ENCODE peak calls at places on chromosomes 2 and 18, in five cellular contexts. L, G, U, K and S are unnamed samples.

GRCh38 chr2:17911491-17912260 is 33.2 kb downstream of the KCNS3 start:
- DNase-seq in L (no peak), G (no peak), U (no peak), K (no peak), S (no peak)

GRCh38 chr18:55588001-55588875 is at the start of gene TCF4:
- DNase-seq in L (peak), G (peak), U (peak), K (peak), S (peak)

GRCh38 chr2:29246388-29247300 is 131.4 kb downstream of the CLIP4 start:
- DNase-seq in L (no peak), G (no peak), U (no peak), K (no peak), S (no peak)

GRCh38 chr2:26244479-26245230 is at the start of the genes HADHA and HADHB:
- DNase-seq in L (peak), G (peak), U (peak), K (peak), S (peak)

GRCh38 chr2:240595381-240596079 is 9.0 kb downstream of the CAPN10 start:
- DNase-seq in L (peak), G (peak), U (peak), K (peak), S (no peak)

GRCh38 chr2:49972699-49973098 is 818.4 kb upstream of the FSHR start:
- DNase-seq in L (no peak), G (no peak), U (no peak), K (no peak), S (no peak)

GRCh38 chr2:88874063-88874657 is 182.7 kb downstream of the RPIA start:
- DNase-seq in L (peak), G (peak), U (peak), K (peak), S (peak)

GRCh38 chr2:37615808-37616673 is 55.4 kb downstream of the CDC42EP3 start:
- DNase-seq in L (peak), G (no peak), U (peak), K (peak), S (no peak)

GRCh38 chr18:24631238-24632025 is 171.0 kb downstream of the HRH4 start:
- DNase-seq in L (no peak), G (no peak), U (no peak), K (no peak), S (no peak)
- H3K4me3 ChIP-seq in L (no peak), G (no peak), U (no peak), K (no peak), S (no peak)

DNA sequence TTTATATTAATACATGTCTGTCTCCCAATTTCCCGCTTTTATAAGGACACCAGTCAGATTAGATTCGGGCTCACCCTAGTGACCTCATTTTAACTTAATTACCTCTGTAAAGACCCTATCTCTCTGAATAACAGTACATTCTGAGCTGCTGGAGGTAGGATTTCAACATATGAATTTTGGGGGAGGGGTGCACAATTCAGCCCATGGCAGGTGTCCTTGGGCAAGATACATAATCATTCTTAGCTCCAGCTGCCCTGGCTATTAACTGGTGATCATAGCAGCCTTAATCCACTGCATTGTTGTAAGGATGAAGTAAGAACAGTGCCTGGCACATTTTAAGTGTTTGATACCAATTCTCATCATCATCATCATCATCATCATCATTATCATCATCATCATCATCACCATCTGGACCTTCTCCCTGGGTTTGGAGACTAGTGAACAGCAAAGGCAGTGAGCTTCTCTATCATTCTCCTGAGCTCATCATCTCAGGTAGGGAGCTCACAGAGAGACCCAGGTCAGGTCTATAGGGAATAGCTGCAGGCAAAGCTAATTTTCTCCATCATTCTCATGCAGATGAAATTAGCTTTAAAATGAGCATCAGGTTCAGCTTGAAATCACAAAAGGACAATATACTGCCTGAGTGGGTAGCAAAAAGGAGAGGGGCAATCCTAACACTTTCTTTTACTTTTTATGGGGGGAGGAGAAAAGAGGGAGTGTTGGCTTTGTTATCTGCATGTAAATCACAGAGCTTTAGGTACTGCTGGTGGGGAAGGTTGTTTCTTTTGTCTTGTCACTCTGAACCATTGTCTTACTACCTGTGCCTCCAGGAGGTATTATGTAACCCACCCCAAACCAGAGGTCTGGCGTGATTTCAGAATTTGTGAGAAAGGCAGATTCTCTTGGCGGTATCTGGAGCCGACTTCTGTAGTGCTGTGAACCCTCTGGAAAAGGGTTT is 125.5 kb upstream of the SPRED2 start:
- DNase-seq in L (no peak), G (no peak), U (no peak), K (no peak), S (no peak)
- H3K4me3 ChIP-seq in L (no peak), G (no peak), U (no peak), K (no peak), S (no peak)

GRCh38 chr18:25284861-25285574 is 66.9 kb downstream of the ZNF521 start:
- DNase-seq in L (no peak), G (peak), U (no peak), K (no peak), S (no peak)
- H3K4me3 ChIP-seq in L (no peak), G (no peak), U (no peak), K (no peak), S (no peak)

DNA sequence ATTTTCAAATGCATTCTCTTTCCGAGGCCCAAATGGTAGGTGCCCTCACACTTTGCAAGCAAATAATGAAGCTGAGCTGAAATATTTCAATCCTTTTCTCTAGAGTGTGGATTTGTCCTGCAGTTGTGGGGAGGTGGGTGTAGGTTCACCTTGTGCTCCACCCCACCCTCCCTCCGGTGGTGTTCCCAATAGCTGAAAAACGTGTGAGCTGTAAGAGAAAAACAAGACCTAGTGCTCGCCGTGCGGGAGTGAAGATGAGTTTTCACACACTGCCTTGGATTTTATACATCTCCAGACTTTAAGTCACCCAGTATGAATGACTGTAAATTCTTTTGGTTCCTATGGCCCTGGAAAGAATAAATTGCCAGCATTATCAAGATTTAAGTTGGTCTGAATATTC is 2.0 kb upstream of the SOX11 start:
- DNase-seq in L (no peak), G (no peak), U (no peak), K (no peak), S (no peak)
- H3K4me3 ChIP-seq in L (no peak), G (no peak), U (no peak), K (no peak), S (peak)

GRCh38 chr18:59908790-59909189 is 9.0 kb downstream of the PMAIP1 start:
- DNase-seq in L (no peak), G (peak), U (peak), K (no peak), S (no peak)
- H3K4me3 ChIP-seq in L (no peak), G (no peak), U (peak), K (no peak), S (no peak)

GRCh38 chr2:27265536-27265870 is 2.7 kb upstream of the SLC30A3 start:
- DNase-seq in L (no peak), G (no peak), U (no peak), K (no peak), S (no peak)

GRCh38 chr2:27263287-27264252 is 723 bp upstream of the SLC30A3 start:
- DNase-seq in L (peak), G (no peak), U (no peak), K (no peak), S (no peak)

GRCh38 chr2:27262379-27263286 is at the start of gene SLC30A3:
- DNase-seq in L (peak), G (peak), U (peak), K (peak), S (no peak)

GRCh38 chr2:27264253-27264752 is 1.5 kb upstream of the SLC30A3 start:
- DNase-seq in L (peak), G (no peak), U (no peak), K (no peak), S (no peak)

DNA sequence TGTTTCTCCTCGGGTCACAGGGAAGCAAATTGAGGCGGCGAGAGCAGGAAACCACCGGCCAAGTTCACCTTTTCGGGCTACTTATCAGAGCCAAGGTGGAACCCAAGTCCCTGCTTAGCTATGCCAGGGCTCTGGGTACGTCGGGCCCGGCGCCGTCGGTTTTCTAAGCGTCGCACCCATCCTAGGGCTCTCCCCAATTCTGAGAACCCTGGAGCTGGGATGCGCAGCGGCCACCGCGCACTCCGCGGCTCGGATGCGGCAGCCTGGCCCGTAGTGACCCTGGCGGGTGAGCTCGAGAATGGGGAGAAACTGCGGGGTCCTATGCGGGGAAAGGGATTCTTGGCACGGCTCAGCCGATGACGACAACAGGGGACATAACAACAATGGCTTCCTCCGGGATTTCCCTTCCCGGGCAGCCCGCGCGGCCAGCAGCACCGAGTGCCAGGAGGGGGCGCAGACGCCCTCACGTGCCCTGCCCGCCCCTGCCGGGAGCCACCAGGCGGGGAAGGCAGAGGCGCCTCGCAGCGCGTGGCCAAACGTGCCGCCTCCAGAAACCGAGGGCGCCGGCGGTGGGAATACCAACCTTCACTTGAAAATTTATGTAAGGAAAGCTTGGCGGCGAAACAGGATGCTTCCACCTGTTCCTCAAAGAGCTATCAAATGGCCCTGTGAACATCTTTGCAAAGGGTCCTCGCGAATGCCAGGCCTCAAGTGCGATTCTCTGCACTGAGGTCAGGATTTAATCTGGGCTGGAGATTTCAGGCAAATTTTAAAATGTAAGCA is 2.1 kb upstream of the SLC30A3 start:
- DNase-seq in L (peak), G (peak), U (peak), K (peak), S (no peak)
- H3K4me3 ChIP-seq in L (peak), G (peak), U (peak), K (peak), S (peak)

GRCh38 chr18:9449580-9449979 is 25.7 kb upstream of the RALBP1 start:
- DNase-seq in L (no peak), G (peak), U (no peak), K (no peak), S (no peak)

GRCh38 chr18:9441061-9441460 is 34.3 kb upstream of the RALBP1 start:
- DNase-seq in L (no peak), G (no peak), U (peak), K (no peak), S (no peak)

GRCh38 chr18:9447334-9447733 is 28.0 kb upstream of the RALBP1 start:
- DNase-seq in L (no peak), G (no peak), U (no peak), K (no peak), S (no peak)

GRCh38 chr18:9446839-9447238 is 28.5 kb upstream of the RALBP1 start:
- DNase-seq in L (no peak), G (no peak), U (no peak), K (no peak), S (no peak)

DNA sequence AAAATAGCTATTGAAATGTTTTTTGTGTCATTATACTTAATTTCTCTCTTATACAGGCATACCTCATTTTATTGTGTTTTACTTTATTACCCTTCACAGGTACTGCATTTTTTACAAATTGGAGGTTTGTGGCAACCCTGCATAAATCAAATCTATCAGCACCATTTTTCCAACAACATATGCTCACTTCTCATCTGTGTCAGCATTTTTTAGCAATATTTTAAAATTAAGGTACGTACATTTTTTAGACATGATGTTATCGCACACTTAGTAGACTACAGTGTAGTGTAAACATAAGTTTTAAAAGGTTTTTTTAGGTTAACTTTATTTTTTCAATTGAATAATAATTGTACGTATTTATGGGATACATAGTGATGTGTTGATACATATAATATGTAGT is 30.8 kb upstream of the RALBP1 start:
- DNase-seq in L (no peak), G (no peak), U (no peak), K (no peak), S (no peak)
- H3K4me3 ChIP-seq in L (no peak), G (no peak), U (no peak), K (no peak), S (no peak)

GRCh38 chr18:26656401-26656943 is 108.1 kb upstream of the KCTD1 start:
- DNase-seq in L (no peak), G (no peak), U (no peak), K (no peak), S (no peak)
- H3K4me3 ChIP-seq in L (peak), G (peak), U (peak), K (peak), S (peak)

DNA sequence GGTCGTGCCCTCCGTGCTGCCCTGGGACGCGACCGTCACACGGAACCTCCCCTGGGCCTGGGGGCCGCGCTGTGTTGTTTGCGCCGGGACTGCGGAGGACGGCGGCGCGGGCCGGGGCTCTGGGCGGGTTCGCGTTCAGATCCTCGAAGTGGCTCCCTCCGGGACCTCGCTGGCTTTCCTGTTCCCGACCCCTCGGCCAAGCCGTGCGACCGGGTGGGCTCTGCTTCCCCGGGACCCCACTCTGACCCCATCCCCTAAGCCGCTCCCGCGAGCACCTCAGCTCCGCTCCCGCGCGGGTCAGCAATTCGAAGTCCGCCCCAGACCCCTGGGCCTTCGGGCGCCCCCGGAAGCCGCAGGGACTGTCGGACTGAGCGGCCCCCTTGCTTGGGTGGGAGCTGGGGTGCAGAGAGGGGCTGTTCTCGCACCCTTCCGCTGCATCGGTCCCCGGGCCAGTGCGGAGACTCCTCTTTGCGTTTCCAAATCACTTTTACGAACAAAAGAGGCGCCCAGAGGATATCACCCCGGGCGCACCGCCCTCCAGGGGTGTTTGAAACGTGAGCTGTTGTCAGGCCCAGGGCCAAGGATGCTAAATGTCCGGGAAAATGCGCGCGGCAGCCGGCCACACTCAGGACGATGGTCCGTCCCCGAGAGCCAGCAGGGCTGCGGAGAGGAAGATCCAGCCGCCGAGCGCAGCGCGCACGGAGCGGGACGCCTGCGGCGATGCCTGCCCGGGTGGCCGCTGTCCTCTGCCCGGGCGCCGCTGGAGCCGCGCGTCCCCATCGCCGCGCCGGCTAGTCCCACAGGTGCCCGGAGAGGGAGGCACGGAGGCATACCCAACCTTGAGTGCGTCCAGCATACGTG is 73.5 kb downstream of the ZCCHC2 start:
- DNase-seq in L (no peak), G (peak), U (no peak), K (no peak), S (no peak)
- H3K4me3 ChIP-seq in L (no peak), G (peak), U (no peak), K (peak), S (peak)

GRCh38 chr2:156329922-156330726 is 2.4 kb downstream of the NR4A2 start:
- DNase-seq in L (no peak), G (no peak), U (no peak), K (no peak), S (no peak)
- H3K4me3 ChIP-seq in L (no peak), G (no peak), U (no peak), K (no peak), S (no peak)